ENCODE peak calls at places on chromosomes 13 and 19, in eight cellular contexts. One of them, this sample, is unnamed.

GRCh38 chr13:64371461-64371860 is 2858.7 kb downstream of the PCDH9 start:
- DNase-seq in retinal pigment epithelial cell: no peak
- DNase-seq in lower leg skin: no peak
- DNase-seq in tibial artery: no peak
- DNase-seq in HFFc6: no peak
- DNase-seq in B cell: no peak
- DNase-seq in neural progenitor cell: no peak
- DNase-seq in CD8-positive, alpha-beta T cell: no peak
- DNase-seq in this sample: no peak

GRCh38 chr13:109790071-109790470 is 3.7 kb upstream of the IRS2 start:
- DNase-seq in retinal pigment epithelial cell: no peak
- DNase-seq in lower leg skin: no peak
- DNase-seq in tibial artery: no peak
- DNase-seq in HFFc6: no peak
- DNase-seq in B cell: no peak
- DNase-seq in neural progenitor cell: no peak
- DNase-seq in CD8-positive, alpha-beta T cell: no peak
- DNase-seq in this sample: no peak

GRCh38 chr13:33743438-33744368 is 74.2 kb upstream of the RFC3 start:
- DNase-seq in retinal pigment epithelial cell: no peak
- DNase-seq in lower leg skin: no peak
- DNase-seq in tibial artery: no peak
- DNase-seq in HFFc6: no peak
- DNase-seq in B cell: no peak
- DNase-seq in neural progenitor cell: no peak
- DNase-seq in CD8-positive, alpha-beta T cell: no peak
- DNase-seq in this sample: no peak

GRCh38 chr13:61410669-61411297 is 4.9 kb downstream of the PCDH20 start:
- DNase-seq in retinal pigment epithelial cell: no peak
- DNase-seq in lower leg skin: no peak
- DNase-seq in tibial artery: no peak
- DNase-seq in HFFc6: no peak
- DNase-seq in B cell: no peak
- DNase-seq in neural progenitor cell: peak; percentile 16
- DNase-seq in CD8-positive, alpha-beta T cell: no peak
- DNase-seq in this sample: peak; percentile 38

GRCh38 chr13:30892966-30893365 is 13.1 kb upstream of the MEDAG start:
- DNase-seq in retinal pigment epithelial cell: no peak
- DNase-seq in lower leg skin: peak; percentile 65
- DNase-seq in tibial artery: peak; percentile 79
- DNase-seq in HFFc6: peak; percentile 19
- DNase-seq in B cell: no peak
- DNase-seq in neural progenitor cell: peak; percentile 74
- DNase-seq in CD8-positive, alpha-beta T cell: no peak
- DNase-seq in this sample: no peak

GRCh38 chr19:7904074-7905020 is 670 bp downstream of the MAP2K7 start:
- DNase-seq in retinal pigment epithelial cell: no peak
- DNase-seq in lower leg skin: peak; percentile 55
- DNase-seq in tibial artery: peak; percentile 42
- DNase-seq in HFFc6: no peak
- DNase-seq in B cell: peak; percentile 47
- DNase-seq in neural progenitor cell: peak; percentile 66
- DNase-seq in CD8-positive, alpha-beta T cell: no peak
- DNase-seq in this sample: peak; percentile 87

GRCh38 chr13:65744761-65745160 is 1485.4 kb downstream of the PCDH9 start:
- DNase-seq in retinal pigment epithelial cell: peak; percentile 7
- DNase-seq in lower leg skin: no peak
- DNase-seq in tibial artery: no peak
- DNase-seq in HFFc6: peak; percentile 27
- DNase-seq in B cell: no peak
- DNase-seq in neural progenitor cell: no peak
- DNase-seq in CD8-positive, alpha-beta T cell: no peak
- DNase-seq in this sample: no peak

GRCh38 chr13:42474954-42475353 is 99.0 kb upstream of the TNFSF11 start:
- DNase-seq in retinal pigment epithelial cell: no peak
- DNase-seq in lower leg skin: no peak
- DNase-seq in tibial artery: no peak
- DNase-seq in HFFc6: no peak
- DNase-seq in B cell: no peak
- DNase-seq in neural progenitor cell: no peak
- DNase-seq in CD8-positive, alpha-beta T cell: no peak
- DNase-seq in this sample: no peak

GRCh38 chr13:29664591-29664990 is 69.1 kb upstream of the SLC7A1 start:
- DNase-seq in retinal pigment epithelial cell: no peak
- DNase-seq in lower leg skin: no peak
- DNase-seq in tibial artery: no peak
- DNase-seq in HFFc6: no peak
- DNase-seq in B cell: no peak
- DNase-seq in neural progenitor cell: no peak
- DNase-seq in CD8-positive, alpha-beta T cell: no peak
- DNase-seq in this sample: no peak

GRCh38 chr13:21676611-21677021 is 5.7 kb downstream of the FGF9 start:
- DNase-seq in retinal pigment epithelial cell: no peak
- DNase-seq in lower leg skin: no peak
- DNase-seq in tibial artery: no peak
- DNase-seq in HFFc6: no peak
- DNase-seq in B cell: no peak
- DNase-seq in neural progenitor cell: peak; percentile 69
- DNase-seq in CD8-positive, alpha-beta T cell: no peak
- DNase-seq in this sample: peak; percentile 25
- TF ChIP-seq CTCF in retinal pigment epithelial cell: no peak
- TF ChIP-seq CTCF in lower leg skin: no peak
- TF ChIP-seq CTCF in tibial artery: no peak
- TF ChIP-seq CTCF in HFFc6: peak; percentile 29
- TF ChIP-seq CTCF in B cell: no peak
- TF ChIP-seq CTCF in neural progenitor cell: peak; percentile 56
- TF ChIP-seq CTCF in CD8-positive, alpha-beta T cell: no peak
- TF ChIP-seq CTCF in this sample: peak; percentile 33

GRCh38 chr13:52034616-52035226 is 10.2 kb downstream of the UTP14C start:
- DNase-seq in retinal pigment epithelial cell: no peak
- DNase-seq in lower leg skin: no peak
- DNase-seq in tibial artery: no peak
- DNase-seq in HFFc6: no peak
- DNase-seq in B cell: no peak
- DNase-seq in neural progenitor cell: no peak
- DNase-seq in CD8-positive, alpha-beta T cell: no peak
- DNase-seq in this sample: no peak
- TF ChIP-seq CTCF in retinal pigment epithelial cell: no peak
- TF ChIP-seq CTCF in lower leg skin: no peak
- TF ChIP-seq CTCF in tibial artery: no peak
- TF ChIP-seq CTCF in HFFc6: no peak
- TF ChIP-seq CTCF in B cell: no peak
- TF ChIP-seq CTCF in neural progenitor cell: no peak
- TF ChIP-seq CTCF in CD8-positive, alpha-beta T cell: no peak
- TF ChIP-seq CTCF in this sample: no peak

DNA sequence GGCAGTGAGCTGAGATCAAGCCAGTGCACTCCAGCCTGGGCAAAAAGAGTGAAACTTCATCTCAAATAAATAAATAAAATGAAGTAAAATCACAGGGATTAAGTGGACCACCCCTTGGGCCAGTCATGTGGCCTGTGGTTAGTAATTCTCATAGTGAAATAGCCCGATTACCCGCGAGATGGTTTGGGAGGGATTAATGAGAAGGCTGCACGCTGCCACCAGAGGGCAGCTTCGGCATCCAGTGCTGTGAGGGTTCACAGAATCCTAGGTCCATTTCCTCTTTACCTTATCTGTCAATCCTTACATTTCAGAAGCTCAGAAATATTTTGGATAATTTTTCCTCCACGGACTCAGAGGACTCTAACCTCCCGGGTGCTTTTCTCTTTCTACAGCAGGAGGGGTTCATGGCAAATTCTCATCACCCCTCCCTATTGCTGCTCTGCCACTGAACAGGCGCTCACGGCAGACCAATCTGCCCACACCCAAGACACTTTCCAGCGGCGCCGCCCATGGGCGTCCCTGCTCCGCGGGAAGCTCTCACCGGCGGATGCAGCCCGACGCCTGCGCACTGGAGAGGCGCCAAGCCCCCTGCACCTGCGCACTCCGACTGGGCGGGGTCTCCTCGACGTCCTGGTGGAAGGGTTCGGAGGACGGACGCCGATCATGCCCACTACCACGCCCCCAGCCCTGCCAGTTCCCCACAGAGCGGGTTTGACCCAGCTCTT is 11.0 kb downstream of the ZNF835 start:
- DNase-seq in retinal pigment epithelial cell: no peak
- DNase-seq in lower leg skin: no peak
- DNase-seq in tibial artery: no peak
- DNase-seq in HFFc6: no peak
- DNase-seq in B cell: no peak
- DNase-seq in neural progenitor cell: no peak
- DNase-seq in CD8-positive, alpha-beta T cell: no peak
- DNase-seq in this sample: no peak
- TF ChIP-seq CTCF in retinal pigment epithelial cell: peak; percentile 20
- TF ChIP-seq CTCF in lower leg skin: no peak
- TF ChIP-seq CTCF in tibial artery: peak; percentile 36
- TF ChIP-seq CTCF in HFFc6: no peak
- TF ChIP-seq CTCF in B cell: no peak
- TF ChIP-seq CTCF in neural progenitor cell: no peak
- TF ChIP-seq CTCF in CD8-positive, alpha-beta T cell: no peak
- TF ChIP-seq CTCF in this sample: no peak

GRCh38 chr13:98150836-98151489 is 8.1 kb downstream of the FARP1 start:
- DNase-seq in retinal pigment epithelial cell: no peak
- DNase-seq in lower leg skin: no peak
- DNase-seq in tibial artery: no peak
- DNase-seq in HFFc6: no peak
- DNase-seq in B cell: no peak
- DNase-seq in neural progenitor cell: no peak
- DNase-seq in CD8-positive, alpha-beta T cell: no peak
- DNase-seq in this sample: no peak
- TF ChIP-seq CTCF in retinal pigment epithelial cell: no peak
- TF ChIP-seq CTCF in lower leg skin: no peak
- TF ChIP-seq CTCF in tibial artery: no peak
- TF ChIP-seq CTCF in HFFc6: no peak
- TF ChIP-seq CTCF in B cell: no peak
- TF ChIP-seq CTCF in neural progenitor cell: no peak
- TF ChIP-seq CTCF in CD8-positive, alpha-beta T cell: no peak
- TF ChIP-seq CTCF in this sample: no peak

GRCh38 chr13:100648354-100648753 is 26.2 kb downstream of the TMTC4 start:
- DNase-seq in retinal pigment epithelial cell: no peak
- DNase-seq in lower leg skin: no peak
- DNase-seq in tibial artery: no peak
- DNase-seq in HFFc6: no peak
- DNase-seq in B cell: no peak
- DNase-seq in neural progenitor cell: no peak
- DNase-seq in CD8-positive, alpha-beta T cell: no peak
- DNase-seq in this sample: no peak

GRCh38 chr13:100646871-100647270 is 27.7 kb downstream of the TMTC4 start:
- DNase-seq in retinal pigment epithelial cell: no peak
- DNase-seq in lower leg skin: no peak
- DNase-seq in tibial artery: no peak
- DNase-seq in HFFc6: no peak
- DNase-seq in B cell: no peak
- DNase-seq in neural progenitor cell: no peak
- DNase-seq in CD8-positive, alpha-beta T cell: no peak
- DNase-seq in this sample: no peak

GRCh38 chr13:100644328-100644727 is 30.3 kb downstream of the TMTC4 start:
- DNase-seq in retinal pigment epithelial cell: no peak
- DNase-seq in lower leg skin: no peak
- DNase-seq in tibial artery: no peak
- DNase-seq in HFFc6: no peak
- DNase-seq in B cell: no peak
- DNase-seq in neural progenitor cell: no peak
- DNase-seq in CD8-positive, alpha-beta T cell: no peak
- DNase-seq in this sample: no peak

GRCh38 chr13:100645382-100645781 is 29.2 kb downstream of the TMTC4 start:
- DNase-seq in retinal pigment epithelial cell: no peak
- DNase-seq in lower leg skin: no peak
- DNase-seq in tibial artery: no peak
- DNase-seq in HFFc6: no peak
- DNase-seq in B cell: no peak
- DNase-seq in neural progenitor cell: no peak
- DNase-seq in CD8-positive, alpha-beta T cell: no peak
- DNase-seq in this sample: no peak

DNA sequence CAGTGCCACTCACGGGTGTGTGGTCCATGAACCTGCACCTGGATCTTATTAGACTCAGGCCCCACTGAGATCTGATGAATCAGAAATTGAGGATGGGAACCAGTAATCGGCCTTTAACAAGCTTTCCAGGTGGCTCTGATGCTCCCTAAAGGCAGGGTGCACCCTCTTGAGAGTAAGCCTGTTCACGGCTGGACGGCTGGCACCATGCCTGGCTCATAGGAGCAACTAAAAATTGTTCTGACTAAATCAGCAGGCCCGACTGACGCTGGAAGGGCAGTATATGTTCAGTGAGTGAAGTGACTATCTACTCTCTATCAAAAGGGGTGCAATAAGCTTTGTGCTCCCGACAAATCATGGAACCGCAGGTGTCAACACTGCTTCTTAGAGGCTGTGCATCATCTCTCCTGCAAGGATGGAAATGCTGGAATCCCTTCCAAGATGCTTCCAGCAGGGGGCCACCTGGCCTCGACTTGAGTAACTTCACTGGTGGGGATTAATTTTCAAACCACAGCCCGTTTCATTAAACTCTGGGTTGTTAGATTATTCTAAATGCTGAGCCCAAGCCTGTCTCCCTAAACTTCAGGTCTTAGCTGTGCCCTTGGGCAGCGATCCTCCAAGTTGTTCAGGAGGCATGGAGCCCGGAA is 28.4 kb downstream of the TMTC4 start:
- DNase-seq in retinal pigment epithelial cell: no peak
- DNase-seq in lower leg skin: no peak
- DNase-seq in tibial artery: no peak
- DNase-seq in HFFc6: no peak
- DNase-seq in B cell: no peak
- DNase-seq in neural progenitor cell: peak; percentile 59
- DNase-seq in CD8-positive, alpha-beta T cell: no peak
- DNase-seq in this sample: no peak
- TF ChIP-seq CTCF in retinal pigment epithelial cell: peak; percentile 83
- TF ChIP-seq CTCF in lower leg skin: no peak
- TF ChIP-seq CTCF in tibial artery: no peak
- TF ChIP-seq CTCF in HFFc6: peak; percentile 78
- TF ChIP-seq CTCF in B cell: no peak
- TF ChIP-seq CTCF in neural progenitor cell: peak; percentile 52
- TF ChIP-seq CTCF in CD8-positive, alpha-beta T cell: no peak
- TF ChIP-seq CTCF in this sample: no peak

GRCh38 chr19:46017095-46017429 is 5.8 kb downstream of the PGLYRP1 start:
- DNase-seq in retinal pigment epithelial cell: no peak
- DNase-seq in lower leg skin: no peak
- DNase-seq in tibial artery: no peak
- DNase-seq in HFFc6: no peak
- DNase-seq in B cell: no peak
- DNase-seq in neural progenitor cell: no peak
- DNase-seq in CD8-positive, alpha-beta T cell: no peak
- DNase-seq in this sample: no peak
- TF ChIP-seq CTCF in retinal pigment epithelial cell: no peak
- TF ChIP-seq CTCF in lower leg skin: no peak
- TF ChIP-seq CTCF in tibial artery: peak; percentile 17
- TF ChIP-seq CTCF in HFFc6: peak; percentile 58
- TF ChIP-seq CTCF in B cell: peak; percentile 65
- TF ChIP-seq CTCF in neural progenitor cell: no peak
- TF ChIP-seq CTCF in CD8-positive, alpha-beta T cell: peak; percentile 30
- TF ChIP-seq CTCF in this sample: no peak

GRCh38 chr19:1285737-1286360 is at the start of gene EFNA2:
- DNase-seq in retinal pigment epithelial cell: no peak
- DNase-seq in lower leg skin: no peak
- DNase-seq in tibial artery: no peak
- DNase-seq in HFFc6: no peak
- DNase-seq in B cell: no peak
- DNase-seq in neural progenitor cell: peak; percentile 79
- DNase-seq in CD8-positive, alpha-beta T cell: no peak
- DNase-seq in this sample: no peak
- TF ChIP-seq CTCF in retinal pigment epithelial cell: no peak
- TF ChIP-seq CTCF in lower leg skin: no peak
- TF ChIP-seq CTCF in tibial artery: no peak
- TF ChIP-seq CTCF in HFFc6: no peak
- TF ChIP-seq CTCF in B cell: no peak
- TF ChIP-seq CTCF in neural progenitor cell: peak; percentile 25
- TF ChIP-seq CTCF in CD8-positive, alpha-beta T cell: no peak
- TF ChIP-seq CTCF in this sample: peak; percentile 22

GRCh38 chr19:55339225-55340143 is at the start of gene KMT5C:
- DNase-seq in retinal pigment epithelial cell: peak; percentile 100
- DNase-seq in lower leg skin: peak; percentile 100
- DNase-seq in tibial artery: peak; percentile 100
- DNase-seq in HFFc6: peak; percentile 100
- DNase-seq in B cell: peak; percentile 100
- DNase-seq in neural progenitor cell: peak; percentile 100
- DNase-seq in CD8-positive, alpha-beta T cell: peak; percentile 100
- DNase-seq in this sample: peak; percentile 99
- TF ChIP-seq CTCF in retinal pigment epithelial cell: no peak
- TF ChIP-seq CTCF in lower leg skin: no peak
- TF ChIP-seq CTCF in tibial artery: peak; percentile 49
- TF ChIP-seq CTCF in HFFc6: peak; percentile 41
- TF ChIP-seq CTCF in B cell: no peak
- TF ChIP-seq CTCF in neural progenitor cell: peak; percentile 19
- TF ChIP-seq CTCF in CD8-positive, alpha-beta T cell: no peak
- TF ChIP-seq CTCF in this sample: no peak

This sample was measured in GM13977.